ENCODE peak calls at places on chromosomes 4 and X, in nine cellular contexts. C is CD4-positive, alpha-beta memory T cell; R is fibroblast of lung; Q is psoas muscle; W is CD8-positive, alpha-beta memory T cell; I is left ventricle myocardium inferior; S is A549; X is CD4-positive, alpha-beta T cell; H is H9. K is an unnamed sample.

GRCh38 chr4:38957239-38957815 is 74.9 kb downstream of the TMEM156 start:
- DNase-seq in S (no peak), I (no peak), W (no peak), X (no peak), Q (no peak), R (peak), H (no peak), C (peak), K (no peak)

GRCh38 chr4:74293558-74293957 is 14.7 kb upstream of the EPGN start:
- DNase-seq in W (no peak), I (no peak), R (no peak), Q (no peak), C (no peak), S (no peak), H (no peak), X (no peak), K (no peak)

GRCh38 chrX:19046343-19047215 is 62.7 kb upstream of the PHKA2 start:
- DNase-seq in Q (no peak), W (no peak), S (peak), I (no peak), R (peak), H (no peak), C (no peak), X (no peak), K (no peak)

GRCh38 chrX:119669424-119670037 is 23.4 kb downstream of the SEPTIN6 start:
- DNase-seq in H (no peak), R (peak), S (no peak), C (no peak), X (no peak), W (no peak), Q (no peak), I (no peak), K (peak)

GRCh38 chr4:38930199-38930598 is 62.6 kb downstream of the FAM114A1 start:
- DNase-seq in C (no peak), R (no peak), Q (no peak), I (no peak), S (no peak), X (no peak), H (no peak), W (no peak), K (no peak)

GRCh38 chrX:38112566-38112965 is 106.2 kb downstream of the SYTL5 start:
- DNase-seq in I (no peak), X (no peak), H (no peak), W (no peak), S (no peak), Q (no peak), R (no peak), C (no peak), K (no peak)

GRCh38 chr4:39613093-39613656 is 25.5 kb downstream of the SMIM14 start:
- DNase-seq in S (peak), R (peak), H (no peak), Q (no peak), W (no peak), I (no peak), C (no peak), X (no peak), K (no peak)

GRCh38 chr4:41360911-41361830 is 104.4 kb downstream of the UCHL1 start:
- DNase-seq in H (peak), Q (peak), I (peak), C (no peak), W (no peak), S (peak), X (no peak), R (peak), K (peak)

GRCh38 chr4:148444296-148445070 is 2.3 kb upstream of the NR3C2 start:
- DNase-seq in H (peak), Q (peak), S (no peak), R (no peak), W (peak), X (peak), C (peak), I (peak), K (peak)

GRCh38 chr4:54227261-54228063 is 1.6 kb upstream of the PDGFRA start:
- DNase-seq in R (peak), X (no peak), W (no peak), Q (no peak), I (no peak), H (peak), C (no peak), S (peak), K (peak)

GRCh38 chrX:107654778-107655761 is 26.8 kb downstream of the PRPS1 start:
- DNase-seq in S (peak), I (peak), H (peak), W (peak), C (peak), R (peak), Q (peak), X (peak), K (peak)

GRCh38 chr4:38140643-38141203 is 180.5 kb downstream of the PTTG2 start:
- DNase-seq in X (no peak), R (no peak), I (no peak), S (no peak), Q (no peak), C (no peak), H (no peak), W (no peak), K (no peak)

GRCh38 chr4:8731364-8731763 is 138.8 kb downstream of the CPZ start:
- DNase-seq in R (no peak), S (no peak), W (no peak), C (no peak), X (no peak), H (peak), I (no peak), Q (peak), K (no peak)

GRCh38 chr4:8600686-8601085 is 8.1 kb downstream of the CPZ start:
- DNase-seq in H (no peak), S (no peak), X (no peak), I (no peak), W (no peak), C (no peak), R (no peak), Q (no peak), K (peak)

GRCh38 chrX:136666088-136666487 is 18.1 kb downstream of the CD40LG start:
- DNase-seq in S (no peak), X (no peak), C (no peak), R (no peak), I (no peak), W (no peak), H (no peak), Q (no peak), K (no peak)

GRCh38 chr4:31016322-31017061 is 296.3 kb downstream of the PCDH7 start:
- DNase-seq in Q (no peak), I (no peak), X (no peak), C (no peak), S (no peak), W (no peak), H (peak), R (no peak), K (no peak)

GRCh38 chrX:74422576-74423288 is 1.4 kb downstream of the SLC16A2 start:
- DNase-seq in X (no peak), C (no peak), Q (peak), R (peak), H (peak), S (no peak), I (peak), W (no peak), K (peak)

GRCh38 chr4:139523076-139523475 is 32.9 kb downstream of the SETD7 start:
- DNase-seq in I (peak), H (no peak), S (no peak), Q (no peak), C (no peak), X (no peak), W (no peak), R (no peak), K (peak)

GRCh38 chr4:74311696-74312313 is 3.5 kb downstream of the EPGN start:
- DNase-seq in I (no peak), C (peak), W (no peak), Q (no peak), X (no peak), R (peak), H (no peak), S (peak), K (no peak)

GRCh38 chr4:79678472-79679202 is 270.6 kb upstream of the GK2 start:
- DNase-seq in C (no peak), S (no peak), X (no peak), W (no peak), Q (no peak), H (no peak), I (no peak), R (no peak), K (no peak)

DNA sequence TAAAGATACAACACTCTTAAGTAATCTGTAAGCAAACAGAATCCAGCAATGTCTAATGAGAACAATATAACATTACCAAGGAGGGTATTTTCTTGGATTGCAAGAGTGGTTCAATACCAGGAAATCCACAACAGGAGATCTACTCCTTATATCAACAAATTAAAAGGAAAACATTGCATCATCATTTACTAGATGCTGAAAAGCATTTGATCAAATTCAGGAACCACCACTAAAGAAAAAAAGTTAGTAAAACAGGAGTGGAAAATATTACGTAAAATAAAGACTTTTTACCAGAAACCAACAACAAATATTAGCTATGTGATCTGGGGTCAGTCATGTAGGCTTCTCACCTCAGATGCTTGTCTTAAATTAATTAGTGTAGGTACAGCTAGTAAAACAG is 66.8 kb upstream of the MAB21L2 start:
- DNase-seq in C (no peak), W (no peak), S (no peak), H (no peak), Q (no peak), I (no peak), X (no peak), R (peak), K (no peak)
- H3K27ac ChIP-seq in C (no peak), W (no peak), S (peak), H (no peak), Q (no peak), I (no peak), X (no peak), R (no peak), K (no peak)

DNA sequence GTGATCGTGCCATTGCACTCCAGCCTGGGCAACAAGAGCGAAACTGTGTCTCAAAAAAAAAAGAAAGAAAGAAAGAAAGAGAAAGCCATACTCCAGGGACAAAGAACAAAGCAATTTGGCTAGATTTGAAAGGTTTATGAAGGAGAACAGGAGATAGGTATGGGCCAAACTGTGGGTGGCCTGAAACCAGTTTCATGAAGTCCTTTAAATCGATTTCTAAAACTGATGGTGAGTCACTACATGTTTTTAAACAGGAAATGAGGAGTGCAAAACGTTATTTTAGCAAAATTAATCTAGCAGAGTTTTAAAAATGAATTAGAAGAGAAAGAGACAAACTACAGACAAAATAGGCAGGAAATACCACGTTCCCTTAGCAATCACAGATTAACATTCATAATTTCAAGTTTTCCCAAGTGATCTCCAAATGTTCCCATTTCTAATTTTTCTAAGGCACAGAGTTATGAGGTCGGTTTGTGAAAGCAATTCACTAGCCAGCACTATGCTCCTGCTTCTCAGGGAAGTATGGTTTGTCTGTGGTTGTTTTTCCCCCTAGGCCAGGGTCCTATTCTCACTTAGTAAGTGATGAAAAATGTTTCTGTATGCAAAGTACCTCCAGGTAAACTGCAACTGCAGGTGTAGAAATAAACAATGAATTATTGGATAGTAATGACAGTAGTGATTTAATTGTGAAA is 190.6 kb downstream of the PPP3CA start:
- DNase-seq in S (no peak), H (no peak), C (no peak), W (no peak), R (no peak), Q (no peak), I (no peak), X (no peak), K (no peak)
- H3K27ac ChIP-seq in S (peak), H (no peak), C (no peak), W (no peak), R (peak), Q (no peak), I (no peak), X (no peak), K (no peak)

DNA sequence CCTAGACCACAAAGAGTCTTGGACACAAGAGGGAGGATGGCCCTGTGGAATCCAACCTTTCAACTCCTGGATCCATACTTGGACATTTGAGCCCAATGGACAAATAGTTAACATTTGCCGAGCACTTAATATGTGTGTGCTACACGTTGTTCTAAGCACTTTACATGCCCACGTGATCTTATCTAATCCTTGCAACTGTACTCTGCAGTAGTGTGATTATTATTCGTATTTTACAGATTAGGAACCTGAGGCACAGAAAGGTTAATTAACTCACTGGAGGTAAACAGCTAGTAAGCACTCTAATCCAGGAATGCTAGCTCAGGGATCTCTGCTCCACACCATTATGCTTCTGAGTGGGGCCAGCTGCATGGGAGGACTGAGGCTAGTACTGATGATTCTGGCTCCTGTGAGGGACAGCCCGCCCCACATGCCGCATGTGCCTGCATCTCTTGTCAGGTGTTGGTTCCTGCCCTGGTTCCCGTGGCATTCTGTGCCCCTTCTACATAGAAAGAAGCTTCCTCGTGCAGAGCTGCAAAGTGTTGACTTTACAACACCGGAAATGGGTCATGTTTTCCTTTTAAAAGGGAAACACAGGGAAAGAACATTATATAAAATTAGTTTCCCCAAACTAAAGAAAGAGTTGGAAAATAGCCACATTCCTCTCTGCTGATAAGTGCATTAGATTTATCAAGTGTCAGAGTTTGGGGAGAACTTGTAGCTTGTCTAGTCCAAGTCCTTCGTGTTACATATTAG is 34.8 kb downstream of the PLAC1 start:
- DNase-seq in R (no peak), X (no peak), S (no peak), C (no peak), I (no peak), W (no peak), H (no peak), Q (no peak), K (no peak)
- H3K27ac ChIP-seq in R (peak), X (no peak), S (peak), C (no peak), I (no peak), W (no peak), H (no peak), Q (no peak), K (no peak)

DNA sequence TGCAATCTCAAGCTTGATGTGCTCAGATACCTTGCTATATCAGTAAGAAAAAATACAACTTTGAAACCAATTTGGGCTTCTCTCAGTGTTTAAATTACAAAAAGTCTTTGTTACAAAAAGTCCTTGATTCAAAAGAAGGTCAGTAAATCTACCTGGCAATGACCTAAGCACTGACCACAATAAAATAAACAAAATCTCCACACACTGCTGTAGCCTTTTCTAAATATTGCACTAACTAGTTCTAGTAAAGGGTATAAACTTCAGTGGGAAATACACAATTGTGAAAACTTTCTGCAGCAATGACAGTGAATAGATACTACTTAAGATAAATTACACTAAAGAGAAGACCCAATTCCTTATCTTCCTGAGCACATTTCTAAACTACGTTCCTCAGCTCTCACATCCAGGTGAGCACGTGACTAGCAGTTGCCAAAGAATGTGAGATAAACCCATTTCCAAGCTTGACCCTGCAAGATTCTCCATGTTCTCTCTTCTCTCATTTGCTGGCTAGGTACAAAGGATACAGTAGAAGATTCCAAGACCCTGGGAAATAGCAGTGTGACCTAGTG is 81.4 kb upstream of the GPR34 start:
- DNase-seq in C (no peak), S (no peak), X (no peak), R (no peak), H (no peak), W (no peak), I (no peak), Q (no peak), K (no peak)
- H3K27ac ChIP-seq in C (no peak), S (no peak), X (no peak), R (no peak), H (no peak), W (no peak), I (no peak), Q (no peak), K (no peak)

DNA sequence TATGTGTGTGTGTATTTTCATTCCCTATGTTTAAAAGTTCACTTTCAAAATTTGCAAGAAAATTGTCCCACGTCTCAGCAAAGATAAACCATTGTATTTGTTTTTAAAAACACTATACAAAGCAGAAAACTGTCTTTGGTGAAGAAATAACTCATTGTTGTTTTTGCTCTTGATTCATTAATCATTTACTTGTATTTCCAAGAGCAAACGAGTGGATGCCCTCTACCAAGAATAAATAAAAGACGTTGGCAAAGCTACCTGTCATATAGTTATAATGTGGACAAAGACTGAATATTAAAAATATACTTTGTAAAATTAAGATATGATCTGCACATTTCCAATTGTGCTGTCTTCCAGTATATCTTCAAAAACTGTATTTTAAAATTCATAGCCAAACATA is 210.9 kb upstream of the NDST3 start:
- DNase-seq in R (no peak), X (no peak), I (no peak), W (no peak), Q (no peak), C (no peak), S (no peak), H (no peak), K (no peak)
- H3K27ac ChIP-seq in R (no peak), X (no peak), I (no peak), W (no peak), Q (no peak), C (no peak), S (no peak), H (no peak), K (no peak)

DNA sequence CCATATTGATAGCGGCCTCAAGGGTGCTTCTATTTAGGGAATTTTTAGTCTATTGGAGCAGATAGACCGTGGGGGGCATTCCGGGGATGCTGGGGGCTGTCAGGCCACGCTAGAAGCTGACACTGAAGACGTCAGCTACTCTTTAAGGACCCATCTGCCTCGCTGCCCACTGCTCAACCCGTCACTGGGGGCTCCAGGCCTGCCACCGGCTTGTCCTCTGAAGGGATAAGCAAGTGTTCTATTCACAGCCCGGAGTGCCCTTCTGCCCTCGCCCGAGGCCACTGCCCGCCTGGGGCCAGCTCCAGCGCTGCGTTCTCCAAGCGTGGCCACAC is 674 bp upstream of the MSL3 start:
- DNase-seq in S (no peak), R (no peak), C (no peak), I (no peak), H (no peak), W (no peak), X (no peak), Q (no peak), K (no peak)
- H3K27ac ChIP-seq in S (peak), R (peak), C (peak), I (peak), H (no peak), W (peak), X (no peak), Q (peak), K (peak)

DNA sequence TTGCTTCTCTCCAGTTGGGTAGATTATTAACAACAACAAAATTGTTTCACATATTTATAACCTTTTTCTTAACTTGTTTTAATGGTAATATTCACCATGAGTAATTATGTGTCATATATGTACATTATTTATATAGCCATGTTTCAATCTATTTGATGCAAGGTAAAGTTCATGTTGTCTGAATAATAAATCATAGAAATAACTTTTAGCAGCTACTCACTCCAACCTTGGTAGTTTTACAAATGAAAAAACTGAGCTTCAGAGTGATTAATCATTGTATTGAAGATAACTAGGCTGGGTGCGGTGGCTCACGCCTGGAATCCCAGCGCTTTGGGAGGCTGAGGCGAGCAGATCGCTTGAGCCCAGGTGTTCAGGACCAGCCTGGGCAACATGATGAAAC is 46.0 kb downstream of the TMA16 start:
- DNase-seq in H (no peak), S (no peak), I (no peak), R (no peak), W (no peak), X (no peak), Q (no peak), C (no peak), K (no peak)
- H3K27ac ChIP-seq in H (no peak), S (no peak), I (no peak), R (no peak), W (no peak), X (no peak), Q (no peak), C (no peak), K (no peak)

GRCh38 chr4:89293299-89293698 is 14.3 kb downstream of the GPRIN3 start:
- DNase-seq in H (no peak), Q (no peak), C (no peak), I (no peak), R (no peak), W (no peak), X (no peak), S (no peak), K (no peak)
- H3K27ac ChIP-seq in H (no peak), Q (no peak), C (peak), I (peak), R (no peak), W (peak), X (peak), S (peak), K (no peak)

DNA sequence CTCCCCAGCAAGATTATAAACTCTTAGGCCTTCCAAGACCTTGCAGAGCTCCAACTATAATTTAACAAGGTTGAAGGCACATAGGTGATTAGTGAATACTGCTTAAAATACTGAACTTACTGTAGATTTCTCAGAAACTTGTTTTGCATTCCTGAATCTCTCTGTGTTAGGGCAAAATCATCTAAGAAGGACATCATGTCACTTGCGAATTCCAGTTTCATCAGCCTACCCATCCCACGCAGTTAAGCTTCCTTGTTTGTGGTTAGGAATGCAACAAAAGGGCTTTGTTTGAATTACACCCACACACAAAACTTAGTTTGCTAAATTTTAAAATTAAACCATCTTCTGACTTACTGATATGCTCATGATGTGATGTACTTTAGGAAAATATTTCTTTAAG is 174.0 kb downstream of the SOWAHB start:
- DNase-seq in X (no peak), H (no peak), C (no peak), I (no peak), Q (no peak), R (peak), W (no peak), S (peak), K (no peak)
- H3K27ac ChIP-seq in X (no peak), H (no peak), C (no peak), I (peak), Q (no peak), R (peak), W (no peak), S (peak), K (no peak)

K was measured in right cardiac atrium.